ENCODE peak calls at places on chromosomes 13 and 19, in ten cellular contexts. X, L, C, D, Y, E, T, W, G and O are unnamed samples.

GRCh38 chr13:53098455-53098854 is 69.8 kb downstream of the OLFM4 start:
- DNase-seq in D (no peak), C (no peak), X (peak), G (no peak), L (no peak), E (no peak), W (no peak), Y (no peak), T (no peak), O (no peak)

GRCh38 chr13:111480503-111480902 is 160.1 kb downstream of the TEX29 start:
- DNase-seq in L (no peak), C (no peak), T (no peak), G (no peak), Y (no peak), E (no peak), X (no peak), W (no peak), D (no peak), O (no peak)

GRCh38 chr19:12952488-12953455 is 4.3 kb downstream of the GADD45GIP1 start:
- DNase-seq in G (no peak), W (peak), Y (peak), D (peak), T (no peak), C (no peak), X (no peak), E (no peak), L (peak), O (no peak)

GRCh38 chr19:610071-610800 is 20.6 kb downstream of the HCN2 start:
- DNase-seq in T (no peak), Y (no peak), G (no peak), D (no peak), E (no peak), L (no peak), W (no peak), C (no peak), X (no peak), O (no peak)

GRCh38 chr19:47097396-47098217 is 16.0 kb downstream of the ZC3H4 start:
- DNase-seq in D (peak), Y (no peak), T (no peak), W (peak), L (no peak), E (peak), C (no peak), G (no peak), X (no peak), O (peak)

GRCh38 chr19:33720691-33721682 is 75.7 kb upstream of the KCTD15 start:
- DNase-seq in E (no peak), W (no peak), X (no peak), Y (no peak), C (no peak), G (no peak), D (no peak), L (no peak), T (no peak), O (no peak)

GRCh38 chr19:41774515-41774980 is 19.2 kb downstream of the CEACAM6 start:
- DNase-seq in Y (no peak), E (no peak), G (peak), T (no peak), L (no peak), C (no peak), D (no peak), W (no peak), X (no peak), O (no peak)

GRCh38 chr13:98475521-98475920 is 101.4 kb downstream of the STK24 start:
- DNase-seq in W (no peak), T (no peak), C (no peak), Y (no peak), X (peak), D (no peak), E (no peak), L (no peak), G (no peak), O (no peak)

GRCh38 chr19:28920269-28921066 is 292.5 kb downstream of the UQCRFS1 start:
- DNase-seq in W (no peak), X (no peak), D (no peak), C (no peak), T (no peak), E (no peak), L (no peak), G (no peak), Y (no peak), O (no peak)

GRCh38 chr19:8305798-8306197 is 2.4 kb downstream of the CD320 start:
- DNase-seq in X (no peak), W (no peak), D (no peak), T (peak), Y (no peak), E (peak), L (no peak), C (no peak), G (no peak), O (no peak)

GRCh38 chr13:50127726-50128291 is 112.6 kb downstream of the KCNRG start:
- DNase-seq in W (peak), E (no peak), L (no peak), T (no peak), G (no peak), C (no peak), X (peak), D (no peak), Y (no peak), O (no peak)

GRCh38 chr13:25881946-25882574 is 169.8 kb downstream of the SHISA2 start:
- DNase-seq in X (no peak), T (no peak), C (no peak), W (no peak), E (no peak), G (no peak), L (no peak), Y (peak), D (peak), O (peak)

GRCh38 chr13:66528903-66529576 is 701.1 kb downstream of the PCDH9 start:
- DNase-seq in T (no peak), L (no peak), Y (no peak), E (no peak), G (no peak), X (no peak), C (no peak), W (no peak), D (peak), O (no peak)

GRCh38 chr19:45515807-45516401 is 8.6 kb downstream of the VASP start:
- DNase-seq in L (no peak), X (no peak), C (no peak), G (no peak), E (no peak), T (no peak), D (no peak), Y (no peak), W (no peak), O (no peak)

GRCh38 chr13:114174529-114174941 is 4.5 kb upstream of the CFAP97D2 start:
- DNase-seq in X (no peak), W (no peak), E (no peak), L (peak), T (no peak), C (no peak), Y (no peak), D (no peak), G (no peak), O (no peak)

GRCh38 chr19:7851623-7852500 is 21.8 kb downstream of the EVI5L start:
- DNase-seq in Y (no peak), T (no peak), L (no peak), X (no peak), G (no peak), C (no peak), E (no peak), D (no peak), W (no peak), O (no peak)

GRCh38 chr13:41231786-41232185 is 31.6 kb downstream of the MTRF1 start:
- DNase-seq in W (no peak), E (no peak), G (peak), D (peak), T (no peak), L (peak), C (no peak), Y (no peak), X (peak), O (no peak)

GRCh38 chr19:50496189-50497029 is 14.6 kb downstream of the JOSD2 start:
- DNase-seq in D (no peak), T (peak), L (no peak), G (no peak), Y (no peak), E (peak), C (no peak), X (peak), W (peak), O (no peak)

DNA sequence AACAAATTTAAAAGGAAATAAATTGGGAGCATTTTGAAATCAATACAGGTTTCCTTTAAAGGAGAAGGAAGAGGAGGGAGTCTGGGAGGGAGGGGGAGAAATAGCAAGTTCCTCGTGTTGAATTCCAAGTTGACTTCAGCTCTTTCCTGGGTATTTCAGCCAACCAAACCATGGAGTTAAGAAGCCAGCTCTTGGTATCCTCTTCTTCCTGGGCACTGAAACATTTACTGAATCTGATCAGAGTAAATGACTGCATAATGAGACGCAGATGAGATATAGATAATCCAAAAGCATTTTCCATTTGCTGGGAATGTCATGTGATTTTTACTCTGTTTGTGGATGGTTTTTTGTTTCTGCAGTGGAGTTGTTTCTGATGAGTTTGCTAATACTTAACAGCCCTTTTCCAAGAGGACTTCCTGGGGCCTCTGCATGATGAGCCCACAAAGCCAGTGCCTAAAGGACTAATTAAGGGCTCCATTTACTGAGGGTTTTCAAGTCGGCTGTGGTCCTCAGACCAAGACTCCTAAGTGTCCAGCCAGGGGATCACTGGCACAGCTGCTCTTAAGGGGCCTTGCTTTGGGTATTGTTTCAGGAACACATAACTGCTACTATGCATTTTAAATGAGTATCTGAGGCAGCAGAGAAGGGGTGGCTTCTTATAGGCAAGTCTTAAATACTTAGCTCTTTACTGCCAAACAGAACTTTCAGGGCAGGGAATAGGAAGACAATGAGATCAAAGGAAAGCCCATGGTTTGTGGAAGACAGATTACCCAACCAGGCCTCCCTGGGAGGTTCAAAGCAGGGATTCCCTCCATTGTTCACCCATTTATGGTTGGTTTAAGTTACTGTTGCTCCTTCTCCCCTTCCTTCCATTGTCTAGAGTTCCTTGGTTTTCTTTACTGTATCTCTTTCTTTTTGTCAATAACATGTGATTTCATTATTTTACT is 61.7 kb downstream of the TNFRSF19 start:
- DNase-seq in L (peak), D (no peak), T (no peak), C (no peak), W (no peak), E (no peak), Y (no peak), X (no peak), G (no peak), O (no peak)
- H3K4me3 ChIP-seq in L (no peak), D (no peak), T (no peak), C (no peak), W (no peak), E (no peak), Y (no peak), X (no peak), G (no peak), O (no peak)

GRCh38 chr19:40609561-40610395 is 8.6 kb downstream of the LTBP4 start:
- DNase-seq in Y (no peak), D (peak), E (peak), X (peak), T (peak), W (peak), G (no peak), L (no peak), C (no peak), O (no peak)
- H3K4me3 ChIP-seq in Y (peak), D (no peak), E (peak), X (peak), T (peak), W (peak), G (peak), L (no peak), C (peak), O (peak)

GRCh38 chr13:110263906-110264305 is 43.1 kb downstream of the COL4A1 start:
- DNase-seq in W (no peak), E (peak), Y (no peak), T (no peak), D (no peak), L (no peak), X (no peak), C (no peak), G (no peak), O (no peak)

GRCh38 chr13:110262494-110262893 is 44.5 kb downstream of the COL4A1 start:
- DNase-seq in L (no peak), Y (no peak), D (no peak), G (no peak), X (no peak), W (no peak), C (no peak), E (no peak), T (no peak), O (no peak)

GRCh38 chr13:110261166-110262081 is 45.5 kb downstream of the COL4A1 start:
- DNase-seq in Y (no peak), T (no peak), W (no peak), E (no peak), C (no peak), D (no peak), G (no peak), X (no peak), L (no peak), O (no peak)

GRCh38 chr13:110262944-110263343 is 44.0 kb downstream of the COL4A1 start:
- DNase-seq in W (no peak), C (no peak), G (no peak), Y (no peak), E (no peak), L (peak), D (no peak), T (no peak), X (no peak), O (no peak)

DNA sequence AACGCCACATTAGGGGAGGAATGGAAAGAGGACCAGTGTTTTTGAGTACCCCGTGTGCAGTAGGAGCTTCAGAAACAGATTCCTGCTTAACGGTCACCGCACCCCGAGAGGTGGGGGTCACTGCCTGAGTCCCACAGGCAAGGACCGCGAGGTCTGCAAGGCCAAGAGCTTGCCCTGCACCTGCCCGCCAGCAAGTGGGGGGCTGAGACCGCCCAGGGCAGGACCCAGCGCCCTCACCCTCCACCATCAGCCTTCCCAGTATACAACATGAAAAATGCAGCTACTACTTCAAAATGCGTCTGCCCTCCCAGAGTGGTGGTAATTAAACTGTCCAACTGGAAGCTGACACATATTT is 44.9 kb downstream of the COL4A1 start:
- DNase-seq in E (no peak), G (no peak), Y (no peak), D (no peak), C (no peak), L (no peak), W (no peak), X (no peak), T (no peak), O (no peak)
- H3K4me3 ChIP-seq in E (no peak), G (no peak), Y (no peak), D (no peak), C (no peak), L (no peak), W (no peak), X (no peak), T (no peak), O (no peak)

DNA sequence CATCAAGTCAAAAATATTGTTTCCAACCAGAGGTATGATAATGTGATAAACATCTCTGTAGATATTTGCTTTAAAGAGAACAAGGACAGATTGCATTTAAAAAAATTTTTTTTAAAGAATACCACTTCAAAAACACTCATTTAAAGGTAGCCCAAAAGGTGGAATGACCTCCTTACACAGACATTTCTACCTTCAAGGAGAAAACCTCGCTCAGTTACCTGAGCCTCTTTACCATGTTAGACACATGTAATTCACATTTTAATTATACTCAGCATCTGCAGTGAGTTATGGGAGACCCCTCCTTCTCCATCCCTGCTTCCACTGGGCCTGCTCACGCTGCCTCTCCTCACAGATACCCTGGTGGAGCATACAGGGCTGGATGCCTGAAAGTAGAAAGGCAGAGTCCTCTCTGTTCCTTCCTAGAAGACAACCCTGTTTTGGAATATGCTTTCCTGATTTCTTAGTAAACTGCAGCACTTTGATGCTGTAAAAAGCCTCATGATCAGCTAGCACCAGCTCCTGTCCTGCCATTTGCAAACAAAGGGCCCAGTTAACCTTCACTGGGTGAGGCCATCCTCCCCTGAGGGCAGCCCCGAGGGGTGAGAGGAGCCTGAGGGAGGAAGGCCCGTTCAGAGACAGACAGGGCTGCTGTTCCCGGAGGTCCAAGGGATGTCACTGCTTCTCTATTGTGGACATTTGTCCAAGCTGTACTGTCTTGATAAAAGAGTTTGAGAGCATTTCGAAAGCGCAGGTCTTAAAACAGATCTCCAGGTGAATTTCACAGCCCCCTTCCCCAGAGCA is 117.8 kb downstream of the IRS2 start:
- DNase-seq in L (no peak), E (no peak), Y (no peak), D (no peak), T (no peak), X (no peak), G (no peak), W (no peak), C (no peak), O (no peak)
- H3K4me3 ChIP-seq in L (no peak), E (no peak), Y (no peak), D (no peak), T (no peak), X (no peak), G (no peak), W (no peak), C (no peak), O (no peak)

DNA sequence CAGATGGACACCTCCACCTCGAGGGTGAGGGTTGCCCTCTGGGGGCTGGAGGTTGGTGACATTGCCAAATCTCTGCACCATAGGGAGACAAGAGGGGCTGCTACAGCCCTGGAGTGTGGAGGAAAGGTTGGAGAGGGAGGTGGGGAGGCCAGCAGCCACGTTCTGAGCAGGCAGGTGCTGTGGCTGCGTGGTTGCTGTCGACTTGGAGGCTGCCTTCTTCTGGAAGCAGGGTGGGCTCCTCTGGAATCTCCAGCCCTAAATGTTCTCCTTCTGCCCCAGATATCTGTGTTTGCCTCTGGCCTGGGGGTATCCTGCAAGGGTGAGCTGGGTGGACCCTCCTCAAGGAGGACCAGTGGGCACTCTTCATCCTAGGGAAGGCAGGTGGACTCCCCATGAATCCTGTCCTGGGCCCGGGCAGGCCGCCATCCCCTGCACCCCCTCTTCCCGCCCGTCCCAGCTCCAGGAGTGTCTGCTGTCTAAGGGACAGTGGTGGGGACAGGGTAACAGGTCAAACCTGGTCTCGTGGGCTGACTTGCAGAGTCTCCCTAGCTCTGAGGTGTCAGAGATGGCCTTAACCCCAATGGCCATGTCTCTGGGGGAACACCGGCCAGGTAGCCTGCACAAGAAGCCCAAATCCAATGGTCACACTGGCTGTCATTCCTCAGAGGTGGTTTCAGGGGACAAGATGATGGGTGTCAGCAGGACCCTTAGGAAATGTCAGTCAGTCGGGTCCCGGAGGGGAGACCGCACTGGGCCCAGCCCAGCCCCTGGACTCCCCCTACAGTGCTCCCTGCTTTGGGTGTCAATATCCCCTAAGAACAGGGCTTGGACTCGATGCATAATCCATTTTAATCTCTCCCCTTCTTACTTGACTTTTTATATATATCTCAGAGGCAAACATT is 32.3 kb upstream of the ZNF536 start:
- DNase-seq in E (peak), C (no peak), Y (no peak), T (no peak), D (no peak), W (no peak), L (no peak), G (no peak), X (no peak), O (no peak)
- H3K4me3 ChIP-seq in E (no peak), C (no peak), Y (no peak), T (no peak), D (no peak), W (no peak), L (no peak), G (no peak), X (no peak), O (no peak)

GRCh38 chr13:29434217-29434940 is 161.1 kb downstream of the SLC7A1 start:
- DNase-seq in G (no peak), E (no peak), X (no peak), T (no peak), D (no peak), W (no peak), Y (no peak), L (no peak), C (no peak), O (no peak)
- H3K4me3 ChIP-seq in G (no peak), E (peak), X (no peak), T (no peak), D (no peak), W (peak), Y (no peak), L (no peak), C (no peak), O (no peak)